ENCODE peak calls at places on chromosome 18, in seven cellular contexts. One of them, this sample, is unnamed.

GRCh38 chr18:9516437-9517064 is 41.2 kb downstream of the RALBP1 start:
- DNase-seq in BJ: no peak
- DNase-seq in prostate gland: no peak
- DNase-seq in K562: peak
- DNase-seq in GM12864: no peak
- DNase-seq in fibroblast of mammary gland: peak
- DNase-seq in IMR-90: peak
- DNase-seq in this sample: peak

GRCh38 chr18:56168049-56168781 is 470.2 kb downstream of the TXNL1 start:
- DNase-seq in prostate gland: peak
- DNase-seq in GM12864: no peak
- DNase-seq in K562: no peak
- DNase-seq in fibroblast of mammary gland: peak
- DNase-seq in BJ: peak
- DNase-seq in IMR-90: peak
- DNase-seq in this sample: peak

GRCh38 chr18:59691046-59691395 is 6.2 kb downstream of the CCBE1 start:
- DNase-seq in GM12864: no peak
- DNase-seq in prostate gland: no peak
- DNase-seq in BJ: no peak
- DNase-seq in IMR-90: peak
- DNase-seq in K562: no peak
- DNase-seq in fibroblast of mammary gland: peak
- DNase-seq in this sample: peak

GRCh38 chr18:44961288-44961687 is 280.6 kb downstream of the SETBP1 start:
- DNase-seq in K562: no peak
- DNase-seq in GM12864: no peak
- DNase-seq in BJ: no peak
- DNase-seq in prostate gland: no peak
- DNase-seq in fibroblast of mammary gland: no peak
- DNase-seq in IMR-90: no peak
- DNase-seq in this sample: no peak

GRCh38 chr18:3914833-3915598 is 465.0 kb downstream of the TGIF1 start:
- DNase-seq in K562: no peak
- DNase-seq in fibroblast of mammary gland: no peak
- DNase-seq in GM12864: no peak
- DNase-seq in IMR-90: no peak
- DNase-seq in BJ: no peak
- DNase-seq in prostate gland: no peak
- DNase-seq in this sample: no peak

GRCh38 chr18:8424481-8424880 is 184.8 kb upstream of the RAB12 start:
- DNase-seq in fibroblast of mammary gland: no peak
- DNase-seq in GM12864: no peak
- DNase-seq in K562: no peak
- DNase-seq in IMR-90: no peak
- DNase-seq in BJ: no peak
- DNase-seq in prostate gland: no peak
- DNase-seq in this sample: no peak

GRCh38 chr18:32378705-32379104 is 92.0 kb downstream of the GAREM1 start:
- DNase-seq in IMR-90: peak
- DNase-seq in BJ: no peak
- DNase-seq in GM12864: no peak
- DNase-seq in fibroblast of mammary gland: peak
- DNase-seq in K562: no peak
- DNase-seq in prostate gland: no peak
- DNase-seq in this sample: peak

GRCh38 chr18:28504100-28504499 is 327.2 kb upstream of the CDH2 start:
- DNase-seq in fibroblast of mammary gland: no peak
- DNase-seq in IMR-90: no peak
- DNase-seq in prostate gland: no peak
- DNase-seq in BJ: no peak
- DNase-seq in K562: no peak
- DNase-seq in GM12864: no peak
- DNase-seq in this sample: no peak

GRCh38 chr18:28961669-28962228 is 784.8 kb upstream of the CDH2 start:
- DNase-seq in K562: no peak
- DNase-seq in IMR-90: peak
- DNase-seq in GM12864: no peak
- DNase-seq in prostate gland: no peak
- DNase-seq in BJ: no peak
- DNase-seq in fibroblast of mammary gland: peak
- DNase-seq in this sample: peak

DNA sequence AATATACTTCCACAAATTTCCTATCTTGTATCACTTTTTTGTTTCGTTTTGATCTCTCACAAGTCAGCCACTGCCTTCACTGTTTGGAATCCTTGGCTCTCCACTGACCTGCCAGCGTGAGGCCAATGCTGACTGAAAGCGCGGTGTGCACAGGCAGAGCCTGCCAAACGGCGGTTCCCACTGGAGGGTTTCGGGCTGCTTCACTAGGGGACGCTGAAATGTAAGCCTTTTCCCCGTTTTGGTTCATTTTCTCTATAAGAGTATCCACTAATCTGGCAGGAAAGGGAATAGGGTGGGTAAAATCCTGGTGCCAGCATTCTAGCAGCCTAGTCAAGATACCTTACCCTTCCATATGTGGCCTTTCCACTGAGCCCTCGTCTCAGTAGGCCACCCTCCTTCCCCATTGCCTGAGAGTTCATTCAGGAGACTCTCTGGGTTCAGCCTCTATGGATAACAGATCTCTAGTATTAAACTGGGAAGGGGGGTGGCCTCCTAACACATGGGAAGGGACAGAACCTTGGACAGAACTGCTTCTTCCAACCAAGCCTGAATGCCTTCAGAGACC is 91.5 kb downstream of the DYM start:
- DNase-seq in IMR-90: no peak
- DNase-seq in BJ: no peak
- DNase-seq in prostate gland: peak
- DNase-seq in GM12864: no peak
- DNase-seq in fibroblast of mammary gland: no peak
- DNase-seq in K562: no peak
- DNase-seq in this sample: no peak
- H3K4me3 ChIP-seq in IMR-90: no peak
- H3K4me3 ChIP-seq in BJ: no peak
- H3K4me3 ChIP-seq in prostate gland: peak
- H3K4me3 ChIP-seq in GM12864: no peak
- H3K4me3 ChIP-seq in fibroblast of mammary gland: no peak
- H3K4me3 ChIP-seq in K562: no peak
- H3K4me3 ChIP-seq in this sample: no peak

GRCh38 chr18:79404567-79404910 is 8.8 kb downstream of the NFATC1 start:
- DNase-seq in K562: peak
- DNase-seq in BJ: no peak
- DNase-seq in GM12864: no peak
- DNase-seq in IMR-90: no peak
- DNase-seq in fibroblast of mammary gland: no peak
- DNase-seq in prostate gland: no peak
- DNase-seq in this sample: no peak

GRCh38 chr18:79402977-79403722 is 7.4 kb downstream of the NFATC1 start:
- DNase-seq in fibroblast of mammary gland: no peak
- DNase-seq in IMR-90: no peak
- DNase-seq in K562: no peak
- DNase-seq in BJ: no peak
- DNase-seq in GM12864: no peak
- DNase-seq in prostate gland: peak
- DNase-seq in this sample: no peak

GRCh38 chr18:79405019-79405780 is 9.5 kb downstream of the NFATC1 start:
- DNase-seq in IMR-90: no peak
- DNase-seq in BJ: no peak
- DNase-seq in prostate gland: no peak
- DNase-seq in fibroblast of mammary gland: no peak
- DNase-seq in K562: no peak
- DNase-seq in GM12864: no peak
- DNase-seq in this sample: no peak

GRCh38 chr18:79402209-79402576 is 6.5 kb downstream of the NFATC1 start:
- DNase-seq in BJ: no peak
- DNase-seq in fibroblast of mammary gland: no peak
- DNase-seq in IMR-90: no peak
- DNase-seq in GM12864: no peak
- DNase-seq in prostate gland: no peak
- DNase-seq in K562: no peak
- DNase-seq in this sample: no peak

DNA sequence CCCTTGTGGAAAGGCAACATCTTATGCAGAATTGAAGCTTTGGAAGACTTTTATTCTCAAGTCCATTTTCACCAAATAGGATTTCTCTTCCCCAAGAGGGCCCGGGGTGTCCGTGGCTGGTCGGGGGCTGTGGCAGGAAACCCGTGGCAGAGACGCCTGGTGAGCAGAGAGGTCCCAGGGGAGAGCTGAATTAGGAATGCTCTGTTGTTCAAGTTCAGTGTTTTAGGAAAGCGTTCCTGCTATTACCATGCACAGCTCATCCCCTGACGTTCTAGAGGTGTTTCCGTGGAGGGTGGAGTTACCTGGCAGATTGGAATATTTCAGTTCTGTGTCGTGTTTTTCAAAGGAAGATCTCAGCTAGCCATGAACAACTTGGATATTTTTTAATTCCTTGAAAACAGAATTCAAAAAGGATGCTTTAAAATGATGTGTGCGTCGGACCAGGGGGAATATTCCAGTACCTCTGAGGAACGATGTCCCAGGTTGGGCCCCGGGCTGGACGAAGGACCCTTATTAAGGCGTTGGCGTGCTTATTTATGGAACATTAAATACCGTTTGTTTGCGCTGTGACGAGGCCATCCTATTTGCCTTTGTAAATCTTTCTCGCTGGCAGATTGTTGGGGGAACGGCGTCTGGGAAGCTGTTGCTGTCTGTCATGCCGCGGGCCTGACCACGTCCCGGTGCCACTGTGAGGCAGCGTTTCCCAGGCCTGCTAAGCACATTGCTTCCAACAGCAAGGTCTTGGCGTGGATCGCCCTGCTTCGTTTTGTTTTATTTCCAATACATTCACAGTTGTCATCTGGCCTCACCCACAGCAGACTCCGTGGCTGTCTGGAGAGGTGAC is 8.2 kb downstream of the NFATC1 start:
- DNase-seq in fibroblast of mammary gland: no peak
- DNase-seq in GM12864: no peak
- DNase-seq in BJ: no peak
- DNase-seq in prostate gland: peak
- DNase-seq in IMR-90: no peak
- DNase-seq in K562: no peak
- DNase-seq in this sample: no peak
- TF ChIP-seq CTCF in fibroblast of mammary gland: no peak
- TF ChIP-seq CTCF in GM12864: no peak
- TF ChIP-seq CTCF in BJ: no peak
- TF ChIP-seq CTCF in prostate gland: no peak
- TF ChIP-seq CTCF in IMR-90: no peak
- TF ChIP-seq CTCF in K562: no peak
- TF ChIP-seq CTCF in this sample: no peak

DNA sequence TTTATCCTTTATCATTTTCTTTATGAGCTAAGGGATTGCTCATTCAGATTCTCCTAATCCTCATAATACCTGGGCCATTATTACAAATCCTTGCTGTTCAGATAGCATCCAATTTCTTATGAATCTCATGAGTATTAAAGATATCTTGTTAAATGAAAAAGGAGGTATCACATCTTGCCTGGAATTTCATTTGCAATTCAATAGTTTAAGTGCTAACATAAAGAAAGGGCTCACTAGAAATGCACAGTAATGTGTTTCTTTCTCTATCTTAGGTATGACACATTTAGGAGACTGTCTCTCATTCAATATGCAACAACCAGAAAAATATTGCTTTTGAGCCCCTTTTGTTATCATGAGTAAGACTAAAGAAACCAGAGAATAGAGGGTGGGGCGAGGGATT is 918.5 kb downstream of the CBLN2 start:
- DNase-seq in fibroblast of mammary gland: no peak
- DNase-seq in prostate gland: no peak
- DNase-seq in IMR-90: no peak
- DNase-seq in K562: no peak
- DNase-seq in BJ: no peak
- DNase-seq in GM12864: no peak
- DNase-seq in this sample: no peak
- H3K4me3 ChIP-seq in fibroblast of mammary gland: no peak
- H3K4me3 ChIP-seq in prostate gland: no peak
- H3K4me3 ChIP-seq in IMR-90: no peak
- H3K4me3 ChIP-seq in K562: no peak
- H3K4me3 ChIP-seq in BJ: no peak
- H3K4me3 ChIP-seq in GM12864: no peak
- H3K4me3 ChIP-seq in this sample: no peak

DNA sequence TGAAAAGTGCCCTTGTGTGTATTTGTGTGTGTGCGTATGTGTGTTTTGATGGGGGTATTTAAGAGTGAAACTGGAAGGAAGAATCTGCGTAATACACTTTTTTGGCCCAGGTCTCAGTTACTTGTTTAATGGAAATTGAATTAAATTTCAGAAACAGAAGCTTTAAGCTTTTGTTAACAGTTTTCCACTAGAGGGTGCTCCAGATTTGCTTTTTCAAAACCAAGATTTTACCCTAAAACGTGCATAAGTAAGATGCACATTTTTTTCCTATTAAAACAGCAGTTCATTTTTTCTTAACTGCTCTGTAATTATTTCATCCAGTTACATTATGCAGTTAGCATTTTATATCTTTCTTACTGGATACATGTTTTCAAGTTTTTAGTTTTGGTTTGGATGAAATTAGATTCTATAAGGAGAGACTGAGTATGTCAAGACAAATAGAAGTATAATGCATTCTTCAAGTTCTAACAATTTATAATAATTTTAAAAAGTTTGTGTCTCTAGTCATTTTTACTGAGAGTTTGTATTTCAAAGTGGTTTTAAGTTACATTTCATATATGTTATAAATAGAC is 97.2 kb downstream of the PIK3C3 start:
- DNase-seq in GM12864: no peak
- DNase-seq in K562: no peak
- DNase-seq in prostate gland: no peak
- DNase-seq in BJ: no peak
- DNase-seq in fibroblast of mammary gland: peak
- DNase-seq in IMR-90: peak
- DNase-seq in this sample: peak
- TF ChIP-seq CTCF in GM12864: peak
- TF ChIP-seq CTCF in K562: peak
- TF ChIP-seq CTCF in prostate gland: no peak
- TF ChIP-seq CTCF in BJ: peak
- TF ChIP-seq CTCF in fibroblast of mammary gland: peak
- TF ChIP-seq CTCF in IMR-90: peak
- TF ChIP-seq CTCF in this sample: peak

DNA sequence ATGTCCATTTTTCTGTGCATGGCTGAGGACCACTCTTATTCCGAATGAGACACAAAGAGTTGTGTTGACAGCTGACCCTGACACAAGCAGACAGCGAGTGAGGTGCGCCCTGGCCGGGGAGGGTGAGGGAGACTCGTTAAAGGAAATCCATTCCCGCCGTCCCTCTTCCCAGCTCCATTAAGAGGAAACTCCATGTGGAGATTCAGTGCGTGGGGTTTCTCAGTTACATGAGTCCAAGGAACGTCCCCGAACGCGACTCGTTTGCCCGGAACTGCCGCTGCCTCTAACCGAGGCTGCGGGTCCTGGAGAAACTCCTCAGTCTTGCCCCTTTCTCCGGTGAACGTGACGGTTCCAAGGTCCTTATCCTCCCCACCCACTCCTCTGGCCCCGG is 1.0 kb downstream of the GREB1L start:
- DNase-seq in K562: no peak
- DNase-seq in GM12864: no peak
- DNase-seq in prostate gland: no peak
- DNase-seq in fibroblast of mammary gland: peak
- DNase-seq in IMR-90: no peak
- DNase-seq in BJ: no peak
- DNase-seq in this sample: peak
- H3K4me3 ChIP-seq in K562: no peak
- H3K4me3 ChIP-seq in GM12864: no peak
- H3K4me3 ChIP-seq in prostate gland: peak
- H3K4me3 ChIP-seq in fibroblast of mammary gland: peak
- H3K4me3 ChIP-seq in IMR-90: no peak
- H3K4me3 ChIP-seq in BJ: peak
- H3K4me3 ChIP-seq in this sample: peak